ENCODE peak calls at places on chromosomes 2 and 18, in eight cellular contexts. O is tibial nerve, W is H1, H is iPS DF 6.9, C is fibroblast of lung, X is adrenal gland, G is ovary, M is endodermal cell. F is an unnamed sample.

GRCh38 chr2:79935771-79936657 is 368.5 kb downstream of the LRRTM1 start:
- DNase-seq in C (peak; percentile 88), O (no peak), X (peak; percentile 25), G (no peak), H (peak; percentile 48), W (no peak), M (peak; percentile 85), F (no peak)

GRCh38 chr2:164954954-164955701 is at the start of gene SLC38A11:
- DNase-seq in X (peak; percentile 23), C (no peak), O (no peak), W (peak; percentile 53), G (peak; percentile 20), H (no peak), M (peak; percentile 69), F (no peak)

GRCh38 chr2:85537600-85538506 is 1.1 kb upstream of the MAT2A start:
- DNase-seq in H (no peak), C (peak; percentile 46), X (peak; percentile 63), G (peak; percentile 66), W (peak; percentile 69), O (peak; percentile 47), M (peak; percentile 88), F (peak; percentile 0)

GRCh38 chr2:8441986-8442385 is 239.9 kb upstream of the ID2 start:
- DNase-seq in O (no peak), G (no peak), M (no peak), W (no peak), X (no peak), H (no peak), C (no peak), F (no peak)

GRCh38 chr18:5603153-5603552 is 59.4 kb upstream of the EPB41L3 start:
- DNase-seq in H (no peak), M (no peak), C (no peak), O (no peak), X (no peak), W (no peak), G (no peak), F (no peak)

GRCh38 chr2:12883911-12884310 is 167.2 kb downstream of the TRIB2 start:
- DNase-seq in G (no peak), M (no peak), H (no peak), X (no peak), O (no peak), C (no peak), W (no peak), F (no peak)

GRCh38 chr2:29213871-29214341 is 98.7 kb downstream of the CLIP4 start:
- DNase-seq in C (no peak), M (peak; percentile 40), H (no peak), W (peak; percentile 38), O (no peak), X (no peak), G (no peak), F (no peak)

GRCh38 chr2:223930002-223930976 is 14.8 kb downstream of the WDFY1 start:
- DNase-seq in O (no peak), C (peak; percentile 76), M (peak; percentile 56), W (no peak), X (peak; percentile 48), G (no peak), H (no peak), F (no peak)

GRCh38 chr18:75581336-75582121 is 154.0 kb upstream of the SMIM21 start:
- DNase-seq in M (no peak), G (no peak), X (no peak), O (no peak), H (no peak), W (no peak), C (no peak), F (no peak)

GRCh38 chr2:217795706-217796465 is 206.9 kb downstream of the TNS1 start:
- DNase-seq in X (no peak), G (peak; percentile 25), H (no peak), W (peak; percentile 39), C (no peak), O (no peak), M (peak; percentile 59), F (no peak)

GRCh38 chr2:240458900-240459391 is 23.5 kb downstream of the GPC1 start:
- DNase-seq in M (peak; percentile 46), C (no peak), G (peak; percentile 17), W (no peak), O (no peak), H (no peak), X (peak; percentile 21), F (no peak)

GRCh38 chr2:223797811-223798721 is 39.3 kb downstream of the AP1S3 start:
- DNase-seq in H (no peak), O (no peak), M (no peak), C (peak; percentile 71), W (no peak), X (peak; percentile 18), G (no peak), F (no peak)

GRCh38 chr2:231617059-231617926 is 24.6 kb downstream of the TEX44 start:
- DNase-seq in M (no peak), X (no peak), G (no peak), C (no peak), H (no peak), W (no peak), O (no peak), F (no peak)

GRCh38 chr2:68255736-68256450 is 3.6 kb upstream of the PPP3R1 start:
- DNase-seq in G (no peak), W (no peak), M (no peak), C (peak; percentile 61), O (no peak), X (no peak), H (no peak), F (no peak)

GRCh38 chr2:239829326-239829725 is 195.8 kb downstream of the NDUFA10 start:
- DNase-seq in G (no peak), X (no peak), H (no peak), M (peak; percentile 19), O (no peak), W (no peak), C (no peak), F (no peak)

GRCh38 chr2:193824474-193824873 is 1629.7 kb upstream of the TMEFF2 start:
- DNase-seq in H (no peak), M (no peak), C (no peak), G (no peak), O (no peak), W (no peak), X (no peak), F (no peak)

GRCh38 chr2:677056-677949 is at the start of gene TMEM18:
- DNase-seq in M (peak; percentile 96), W (peak; percentile 97), O (peak; percentile 90), H (peak; percentile 95), C (peak; percentile 100), X (peak; percentile 98), G (peak; percentile 94), F (peak; percentile 83)

GRCh38 chr18:52337286-52337685 is 2.7 kb upstream of the DCC start:
- DNase-seq in H (no peak), W (no peak), C (peak; percentile 21), X (no peak), G (no peak), O (no peak), M (no peak), F (no peak)

GRCh38 chr2:75994759-75995158 is 284.0 kb upstream of the GCFC2 start:
- DNase-seq in G (no peak), X (no peak), O (no peak), C (no peak), M (peak; percentile 74), H (no peak), W (peak; percentile 43), F (no peak)

GRCh38 chr18:79092869-79093268 is 23.7 kb downstream of the ATP9B start:
- DNase-seq in O (no peak), X (no peak), H (no peak), G (no peak), W (no peak), C (no peak), M (no peak), F (no peak)

GRCh38 chr2:239959059-239959971 is 65.8 kb downstream of the NDUFA10 start:
- DNase-seq in M (no peak), W (no peak), C (no peak), O (no peak), G (peak; percentile 59), H (no peak), X (no peak), F (no peak)

GRCh38 chr2:161423351-161424178 is 7.5 kb downstream of the TBR1 start:
- DNase-seq in M (peak; percentile 87), X (no peak), C (no peak), H (no peak), O (no peak), W (peak; percentile 80), G (no peak), F (no peak)

GRCh38 chr2:226451486-226451885 is 348.1 kb downstream of the IRS1 start:
- DNase-seq in W (no peak), X (no peak), H (no peak), C (no peak), O (no peak), M (no peak), G (no peak), F (no peak)

GRCh38 chr2:109280804-109281203 is 151.8 kb downstream of the SH3RF3 start:
- DNase-seq in X (no peak), C (no peak), M (no peak), G (no peak), H (no peak), W (no peak), O (no peak), F (no peak)

GRCh38 chr18:37577051-37577611 is 11.5 kb upstream of the CELF4 start:
- DNase-seq in H (peak; percentile 84), M (peak; percentile 92), W (peak; percentile 69), O (no peak), G (no peak), C (no peak), X (no peak), F (no peak)
- H3K4me1 ChIP-seq in H (peaks cover 22% of the 10 kb centered on the region), M (peaks cover 1% of the 10 kb centered on the region), W (peaks cover 33% of the 10 kb centered on the region), O (peaks cover 11% of the 10 kb centered on the region), G (no peaks in the 10 kb centered on the region), C (no peaks in the 10 kb centered on the region), X (no peaks in the 10 kb centered on the region), F (no peaks in the 10 kb centered on the region)

DNA sequence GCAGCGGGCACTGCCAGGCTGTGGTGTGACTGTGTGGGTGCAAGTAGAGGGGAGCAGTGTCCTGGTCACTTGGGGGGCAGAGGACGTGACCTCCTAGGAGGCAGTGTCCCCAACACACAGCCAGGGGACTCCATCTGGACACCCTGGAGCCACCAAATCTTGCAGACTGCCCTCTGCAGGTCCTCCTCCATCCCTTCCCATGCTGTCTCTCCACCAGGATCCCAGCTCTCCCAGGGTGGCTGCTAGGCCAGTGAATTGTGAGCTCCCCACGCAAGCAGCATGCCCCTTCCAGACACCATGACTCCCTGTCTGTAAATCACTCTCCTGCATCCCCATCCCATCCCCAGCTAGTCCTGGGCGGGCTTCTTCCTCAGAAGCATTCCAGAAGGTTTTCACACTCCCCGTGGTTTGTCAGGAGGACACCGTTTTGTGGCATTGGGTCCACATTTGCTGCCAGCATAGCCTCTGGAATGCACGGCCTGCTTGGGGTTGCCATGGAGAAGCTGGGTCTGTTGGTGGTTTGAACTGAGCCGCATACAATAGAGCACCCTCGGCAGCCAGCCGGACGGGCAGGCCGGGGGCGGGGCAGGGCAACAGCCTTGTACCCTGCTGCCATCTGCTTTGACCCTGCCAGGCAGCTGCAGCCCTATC is 210.7 kb downstream of the KLHL29 start:
- DNase-seq in W (no peak), G (no peak), X (peak; percentile 65), O (no peak), M (no peak), H (no peak), C (no peak), F (no peak)
- H3K4me3 ChIP-seq in W (no peak overlapping the region), G (no peak overlapping the region), X (no peak overlapping the region), O (no peak overlapping the region), M (no peak overlapping the region), H (no peak overlapping the region), C (no peak overlapping the region), F (no peak overlapping the region)

GRCh38 chr2:115596659-115597375 is 1154.4 kb downstream of the DPP10 start:
- DNase-seq in O (no peak), C (no peak), G (no peak), X (no peak), W (no peak), H (peak; percentile 27), M (peak; percentile 57), F (no peak)
- H3K9me3 ChIP-seq in O (peaks cover 5% of the 10 kb centered on the region), C (no peaks in the 10 kb centered on the region), G (no peaks in the 10 kb centered on the region), X (peaks cover 6% of the 10 kb centered on the region), W (peaks cover 9% of the 10 kb centered on the region), H (no peaks in the 10 kb centered on the region), M (peaks cover 26% of the 10 kb centered on the region), F (no peaks in the 10 kb centered on the region)

GRCh38 chr2:39723946-39724827 is 54.9 kb downstream of the THUMPD2 start:
- DNase-seq in G (no peak), O (no peak), X (no peak), H (no peak), C (no peak), M (no peak), W (no peak), F (no peak)
- H3K4me1 ChIP-seq in G (peaks cover 2% of the 10 kb centered on the region), O (no peaks in the 10 kb centered on the region), X (no peaks in the 10 kb centered on the region), H (peaks cover 3% of the 10 kb centered on the region), C (no peaks in the 10 kb centered on the region), M (no peaks in the 10 kb centered on the region), W (no peaks in the 10 kb centered on the region), F (no peaks in the 10 kb centered on the region)